ENCODE peak calls at places on chromosome 4, in four cellular contexts. T is left lung, B is GM13977, U is breast epithelium. W is an unnamed sample.

GRCh38 chr4:88549815-88550214 is 26.2 kb upstream of the PYURF start:
- DNase-seq in T (no peak), U (no peak), B (no peak), W (no peak)

GRCh38 chr4:52006887-52007286 is 13.3 kb downstream of the LRRC66 start:
- DNase-seq in U (no peak), B (no peak), T (no peak), W (no peak)

GRCh38 chr4:123351713-123352112 is 44.9 kb upstream of the SPRY1 start:
- DNase-seq in B (no peak), T (no peak), U (no peak), W (no peak)

GRCh38 chr4:77156912-77157858 is at the start of gene CCNG2:
- DNase-seq in T (peak; percentile 89), B (peak; percentile 82), U (peak; percentile 85), W (peak; percentile 82)

GRCh38 chr4:76950846-76951321 is 1.3 kb downstream of the SEPTIN11 start:
- DNase-seq in B (peak; percentile 25), T (peak; percentile 63), U (no peak), W (peak; percentile 37)

GRCh38 chr4:136865591-136865990 is 666.7 kb downstream of the PCDH18 start:
- DNase-seq in U (no peak), T (no peak), B (no peak), W (no peak)

GRCh38 chr4:36227913-36228312 is 16.4 kb downstream of the ARAP2 start:
- DNase-seq in U (no peak), B (no peak), T (no peak), W (no peak)

GRCh38 chr4:109916003-109916399 is 3.3 kb downstream of the EGF start:
- DNase-seq in T (no peak), U (no peak), B (no peak), W (no peak)

GRCh38 chr4:54289316-54289715 is 60.2 kb downstream of the PDGFRA start:
- DNase-seq in B (no peak), T (no peak), U (no peak), W (no peak)

GRCh38 chr4:4711902-4712301 is 147.6 kb upstream of the MSX1 start:
- DNase-seq in B (no peak), U (no peak), T (no peak), W (no peak)

GRCh38 chr4:39541987-39542632 is 14.9 kb upstream of the UGDH start:
- DNase-seq in T (no peak), U (no peak), B (no peak), W (no peak)

GRCh38 chr4:183722738-183723560 is 63.9 kb downstream of the TRAPPC11 start:
- DNase-seq in U (peak; percentile 82), B (peak; percentile 89), T (peak; percentile 94), W (peak; percentile 89)

GRCh38 chr4:151013944-151014343 is 1.1 kb downstream of the LRBA start:
- DNase-seq in B (no peak), T (no peak), U (no peak), W (no peak)

DNA sequence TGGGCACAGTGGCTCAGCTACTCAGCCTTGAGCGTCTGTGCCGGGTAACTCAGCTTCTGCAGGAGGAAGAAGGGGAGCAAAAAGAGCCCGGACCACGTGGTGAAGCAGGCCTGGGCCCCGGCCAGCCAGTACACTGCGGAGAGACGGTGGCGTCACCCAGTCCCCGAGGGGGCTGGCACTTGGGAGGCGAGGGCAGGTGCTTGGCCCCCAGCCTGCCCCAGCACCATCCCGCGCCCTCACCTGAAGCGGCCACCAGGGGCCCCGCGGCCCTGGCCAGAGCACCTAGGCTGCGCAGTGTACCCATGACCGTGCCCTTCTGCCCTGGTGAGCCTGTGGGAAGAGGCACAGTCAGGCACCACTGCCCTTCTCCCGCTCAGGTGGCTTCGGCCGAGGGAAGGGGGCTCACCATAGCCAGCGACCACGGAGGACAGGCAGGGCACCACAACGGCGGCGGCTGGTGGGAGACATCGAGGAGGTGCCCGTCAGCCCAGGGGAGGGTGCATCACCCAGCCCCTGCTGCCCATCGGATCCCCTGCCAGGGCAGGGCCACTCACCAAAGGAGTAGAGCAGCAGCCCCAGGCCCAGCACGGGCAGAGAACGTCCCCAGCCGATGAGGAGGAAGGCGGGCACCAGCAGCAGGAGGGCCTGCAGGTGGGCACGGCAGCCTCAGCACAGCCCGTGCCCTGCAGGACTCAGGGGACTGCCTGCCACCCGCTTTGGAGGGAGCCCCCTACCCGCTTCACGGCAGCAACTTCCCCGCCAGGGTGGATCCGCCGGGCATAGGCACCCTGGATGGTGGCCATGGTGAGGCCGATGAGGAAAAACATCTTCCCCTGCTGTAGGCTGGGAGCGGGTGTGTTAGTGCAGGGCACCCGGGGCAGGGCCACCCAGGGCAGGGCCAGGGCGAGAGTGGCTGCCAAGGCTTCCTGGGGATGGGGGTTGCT is 32.1 kb downstream of the NOP14 start:
- DNase-seq in B (no peak), T (peak; percentile 92), U (peak; percentile 90), W (no peak)
- TF ChIP-seq CTCF in B (peak; percentile 7), T (peak; percentile 54), U (peak; percentile 54), W (peak; percentile 9)

GRCh38 chr4:112189754-112190153 is 41.8 kb upstream of the AP1AR start:
- DNase-seq in U (no peak), B (no peak), T (no peak), W (no peak)
- TF ChIP-seq CTCF in U (no peak), B (no peak), T (no peak), W (no peak)

GRCh38 chr4:8342651-8343050 is 73.1 kb downstream of the HTRA3 start:
- DNase-seq in T (peak; percentile 47), B (no peak), U (no peak), W (no peak)
- TF ChIP-seq CTCF in T (no peak), B (no peak), U (no peak), W (no peak)

DNA sequence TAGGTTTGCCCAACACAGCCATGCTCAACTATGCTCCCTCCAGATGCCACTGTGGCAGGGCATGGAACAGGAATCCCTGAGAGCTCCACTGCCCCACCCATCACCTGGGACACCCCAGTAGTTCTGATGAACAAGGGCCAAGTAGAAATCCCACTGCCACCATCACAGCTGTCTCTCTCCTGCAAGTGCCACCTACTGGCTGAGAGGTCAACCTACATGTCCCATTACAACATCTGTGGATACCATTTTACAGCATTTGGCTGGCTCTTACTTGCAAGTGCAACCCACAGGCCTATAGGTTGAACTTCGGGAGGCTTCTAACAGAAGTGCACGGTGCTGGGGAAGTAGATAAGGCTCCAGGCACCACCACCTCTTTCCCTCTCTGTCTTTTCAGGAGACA is 142.5 kb downstream of the CXXC4 start:
- DNase-seq in U (no peak), B (no peak), T (no peak), W (no peak)
- TF ChIP-seq CTCF in U (no peak), B (peak; percentile 28), T (no peak), W (peak; percentile 31)

DNA sequence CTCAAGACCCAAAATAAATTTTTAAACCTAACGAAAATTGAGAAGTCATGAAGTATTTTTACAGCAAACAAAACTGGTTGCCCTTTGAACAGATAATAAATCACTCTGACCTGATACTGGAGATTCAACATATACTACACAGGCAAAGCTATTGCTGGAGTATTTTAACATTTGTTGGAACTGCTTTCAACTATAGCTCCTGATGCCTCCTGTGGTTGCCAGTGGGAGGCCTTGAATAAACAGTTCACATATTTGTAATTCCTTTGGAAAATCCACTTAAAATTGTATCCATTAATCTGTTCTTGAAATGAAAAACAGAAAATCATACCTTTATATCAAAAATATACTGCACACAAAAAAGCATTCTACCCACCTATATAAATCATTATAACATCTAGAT is 605.1 kb downstream of the KCTD8 start:
- DNase-seq in T (no peak), U (no peak), B (no peak), W (no peak)
- TF ChIP-seq CTCF in T (no peak), U (no peak), B (no peak), W (no peak)

DNA sequence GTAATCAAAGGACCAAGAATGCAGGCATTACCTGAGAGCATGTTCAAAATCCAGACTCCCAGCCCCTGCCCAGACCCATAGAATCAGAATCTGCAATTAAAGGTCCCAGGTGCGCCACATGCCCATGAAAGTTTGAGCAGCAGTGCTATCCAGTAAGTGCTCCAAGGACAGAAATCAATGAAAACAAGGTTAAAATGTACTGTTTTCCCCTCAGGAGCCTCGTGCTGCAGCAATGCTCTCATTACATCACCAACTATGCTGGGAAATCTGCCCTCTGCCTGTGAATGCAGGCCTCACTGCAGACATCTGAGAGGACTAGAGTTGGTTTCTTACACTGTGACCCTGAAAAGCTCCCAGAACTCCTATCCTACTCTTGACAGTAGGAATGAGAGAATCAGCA is 21.1 kb downstream of the ANXA5 start:
- DNase-seq in B (no peak), U (no peak), T (no peak), W (no peak)
- TF ChIP-seq CTCF in B (no peak), U (no peak), T (no peak), W (no peak)

DNA sequence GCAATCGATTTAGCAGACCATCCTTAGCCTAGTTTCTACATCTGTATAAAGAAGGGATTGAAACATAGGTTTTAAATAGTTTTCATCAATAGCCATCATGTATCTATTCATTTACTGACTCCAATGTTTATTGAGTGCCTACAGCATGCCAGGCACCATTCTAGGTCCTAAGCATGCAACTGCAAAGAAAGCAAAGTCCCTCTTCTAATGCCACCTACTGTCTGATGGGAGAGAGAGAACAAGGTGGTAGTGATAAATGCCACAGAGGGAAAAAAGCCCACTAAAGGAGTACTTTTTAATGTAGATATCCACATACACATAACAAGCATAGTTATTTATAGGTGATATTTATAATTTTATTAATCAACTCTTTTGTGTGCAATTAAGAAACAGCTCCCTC is 67.6 kb upstream of the PPARGC1A start:
- DNase-seq in B (no peak), U (no peak), T (no peak), W (no peak)
- TF ChIP-seq CTCF in B (no peak), U (no peak), T (no peak), W (no peak)